ENCODE peak calls at places on chromosomes 5 and 9, in six cellular contexts. Q is prostate gland, S is Peyer's patch, W is HCT116, J is sigmoid colon, A is A549. V is an unnamed sample.

GRCh38 chr9:4904322-4905134 is 80.5 kb upstream of the JAK2 start:
- DNase-seq in S (no peak), Q (no peak), W (no peak), J (no peak), A (no peak), V (no peak)

GRCh38 chr5:142612388-142612787 is 73.5 kb downstream of the FGF1 start:
- DNase-seq in S (no peak), Q (no peak), J (no peak), W (no peak), A (no peak), V (no peak)

GRCh38 chr5:158676642-158677489 is 422.9 kb downstream of the EBF1 start:
- DNase-seq in W (no peak), S (peak; percentile 59), Q (no peak), J (no peak), A (no peak), V (no peak)

GRCh38 chr9:136587145-136587943 is 41.5 kb upstream of the NOTCH1 start:
- DNase-seq in Q (no peak), W (no peak), A (no peak), J (peak; percentile 86), S (peak; percentile 26), V (no peak)

GRCh38 chr5:96687812-96688453 is 25.8 kb downstream of the CAST start:
- DNase-seq in S (no peak), A (peak; percentile 79), W (peak; percentile 39), J (no peak), Q (no peak), V (no peak)

GRCh38 chr5:137831526-137831925 is 36.1 kb upstream of the MYOT start:
- DNase-seq in Q (no peak), W (no peak), J (no peak), S (no peak), A (no peak), V (no peak)

GRCh38 chr9:20714442-20715415 is 30.7 kb downstream of the FOCAD start:
- DNase-seq in W (no peak), S (no peak), J (no peak), A (no peak), Q (no peak), V (no peak)

GRCh38 chr9:99365233-99365980 is 143.3 kb downstream of the SEC61B start:
- DNase-seq in Q (no peak), W (no peak), S (no peak), J (no peak), A (no peak), V (no peak)

GRCh38 chr5:98513378-98513777 is 260.1 kb upstream of the RGMB start:
- DNase-seq in W (no peak), S (no peak), J (no peak), A (no peak), Q (no peak), V (no peak)

GRCh38 chr9:34001308-34001707 is 47.4 kb downstream of the UBAP2 start:
- DNase-seq in W (no peak), S (no peak), A (no peak), Q (no peak), J (no peak), V (no peak)

GRCh38 chr9:100217536-100217935 is 118.5 kb downstream of the INVS start:
- DNase-seq in J (no peak), Q (no peak), A (no peak), W (no peak), S (no peak), V (no peak)

GRCh38 chr5:132016721-132017250 is 5.3 kb upstream of the ACSL6 start:
- DNase-seq in J (peak; percentile 44), Q (no peak), A (no peak), S (no peak), W (no peak), V (no peak)

GRCh38 chr9:109117856-109118801 is 1.6 kb downstream of the TMEM245 start:
- DNase-seq in Q (no peak), W (no peak), S (no peak), A (peak; percentile 81), J (no peak), V (peak; percentile 45)

GRCh38 chr5:135214897-135215616 is 181.0 kb upstream of the PITX1 start:
- DNase-seq in J (peak; percentile 56), Q (no peak), A (no peak), W (no peak), S (no peak), V (peak; percentile 27)

GRCh38 chr9:122095010-122095767 is 2.1 kb upstream of the TTLL11 start:
- DNase-seq in J (peak; percentile 21), Q (peak; percentile 34), A (peak; percentile 52), S (peak; percentile 64), W (peak; percentile 66), V (peak; percentile 39)

GRCh38 chr9:107404086-107404590 is 85.4 kb downstream of the KLF4 start:
- DNase-seq in W (no peak), Q (no peak), S (no peak), A (no peak), J (no peak), V (no peak)

GRCh38 chr9:89537166-89537565 is 39.3 kb upstream of the SEMA4D start:
- DNase-seq in W (no peak), J (no peak), S (no peak), A (no peak), Q (no peak), V (no peak)

GRCh38 chr5:167982-168660 is 23.2 kb upstream of the LRRC14B start:
- DNase-seq in J (peak; percentile 62), A (no peak), Q (no peak), W (no peak), S (no peak), V (peak; percentile 39)

GRCh38 chr5:116068028-116068632 is 16.7 kb upstream of the COMMD10 start:
- DNase-seq in A (peak; percentile 11), W (peak; percentile 78), S (peak; percentile 32), J (no peak), Q (peak; percentile 34), V (no peak)

GRCh38 chr5:31285025-31285424 is 91.5 kb downstream of the CDH6 start:
- DNase-seq in W (no peak), S (no peak), A (no peak), J (no peak), Q (no peak), V (no peak)

GRCh38 chr9:93317495-93318094 is 133.7 kb downstream of the WNK2 start:
- DNase-seq in A (no peak), S (no peak), Q (no peak), W (no peak), J (peak; percentile 59), V (no peak)

GRCh38 chr5:173786296-173787187 is 101.6 kb upstream of the CPEB4 start:
- DNase-seq in S (no peak), W (no peak), Q (no peak), A (no peak), J (no peak), V (no peak)

GRCh38 chr9:95506692-95507455 is 9.9 kb downstream of the PTCH1 start:
- DNase-seq in A (peak; percentile 33), Q (no peak), J (peak; percentile 77), S (peak; percentile 26), W (no peak), V (peak; percentile 42)
- TF ChIP-seq POLR2A in A (no peak), Q (peak; percentile 72), J (peak; percentile 52), S (peak; percentile 18), W (no peak), V (peak; percentile 30)

DNA sequence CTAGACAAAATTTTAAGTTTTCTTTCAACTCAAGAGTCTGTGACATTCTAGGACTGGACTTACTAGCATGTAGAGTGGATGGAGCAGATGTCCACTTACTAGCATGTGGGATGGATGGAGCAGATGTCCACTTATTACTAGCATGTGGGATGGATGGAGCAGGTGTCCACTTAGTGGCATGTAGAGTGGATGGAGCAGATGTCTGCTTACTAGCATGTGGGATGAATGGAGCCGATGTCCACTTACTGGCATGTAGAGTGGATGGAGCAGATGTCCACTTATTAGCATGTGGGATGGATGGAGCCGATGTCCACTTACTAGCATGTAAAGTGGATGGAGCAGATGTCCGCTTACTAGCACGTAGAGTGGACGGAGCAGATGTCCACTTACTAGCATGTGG is 2.4 kb downstream of the SLC36A1 start:
- DNase-seq in S (no peak), J (no peak), W (no peak), Q (no peak), A (no peak), V (no peak)
- TF ChIP-seq POLR2A in S (no peak), J (no peak), W (no peak), Q (no peak), A (no peak), V (no peak)

DNA sequence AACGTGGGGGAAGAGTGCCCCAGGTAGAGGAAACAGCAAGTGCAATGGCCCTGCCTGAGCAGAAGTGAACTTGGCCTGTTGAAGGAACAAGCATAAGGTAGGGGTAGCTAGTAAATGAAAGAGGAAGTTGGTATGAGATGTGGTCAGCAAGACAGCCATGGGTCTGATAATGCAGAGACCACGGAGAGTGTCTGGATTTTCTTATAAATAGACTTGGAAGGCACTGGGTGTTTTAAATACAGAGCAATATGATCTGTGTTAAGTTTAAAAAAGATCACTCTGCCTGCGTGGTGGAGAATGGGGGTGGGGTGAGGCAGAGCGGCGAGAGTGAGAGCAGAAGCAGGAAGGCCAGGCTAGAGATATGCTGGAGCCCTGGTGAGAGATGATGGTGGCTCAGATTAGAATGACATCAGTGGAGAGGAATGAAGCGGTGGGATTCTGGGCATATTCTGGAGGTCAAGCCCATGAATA is 4.2 kb downstream of the ADAM19 start:
- DNase-seq in A (no peak), S (peak; percentile 85), Q (no peak), W (no peak), J (no peak), V (no peak)
- TF ChIP-seq POLR2A in A (no peak), S (no peak), Q (no peak), W (no peak), J (no peak), V (no peak)

GRCh38 chr5:32444946-32445758 is 612 bp upstream of the ZFR start:
- DNase-seq in W (no peak), S (no peak), A (no peak), Q (no peak), J (no peak), V (no peak)

GRCh38 chr5:32443541-32444190 is 874 bp downstream of the ZFR start:
- DNase-seq in S (no peak), A (peak; percentile 47), J (no peak), Q (peak; percentile 25), W (no peak), V (peak; percentile 38)

GRCh38 chr5:32443145-32443540 is 1.4 kb downstream of the ZFR start:
- DNase-seq in J (no peak), S (no peak), W (no peak), Q (no peak), A (no peak), V (no peak)

GRCh38 chr5:32445831-32446614 is 1.5 kb upstream of the ZFR start:
- DNase-seq in S (no peak), J (no peak), Q (no peak), A (no peak), W (no peak), V (no peak)

GRCh38 chr5:32444191-32444945 is at the start of gene ZFR:
- DNase-seq in Q (peak; percentile 89), W (peak; percentile 69), J (peak; percentile 96), A (peak; percentile 92), S (peak; percentile 88), V (peak; percentile 97)
- TF ChIP-seq POLR2A in Q (peak; percentile 79), W (peak; percentile 72), J (peak; percentile 72), A (peak; percentile 65), S (peak; percentile 85), V (peak; percentile 75)

GRCh38 chr5:87400305-87400899 is 12.3 kb downstream of the CCNH start:
- DNase-seq in Q (no peak), S (no peak), A (peak; percentile 57), J (no peak), W (peak; percentile 10), V (no peak)
- TF ChIP-seq POLR2A in Q (no peak), S (no peak), A (no peak), J (no peak), W (no peak), V (no peak)